ENCODE peak calls at places on chromosome 2, in ten cellular contexts. A is HL-60, W is right lobe of liver, R is fibroblast of lung, U is neural progenitor cell, Z is brain microvascular endothelial cell, I is dorsolateral prefrontal cortex, J is PC-3, B is mammary epithelial cell, S is breast epithelium. H is an unnamed sample.

GRCh38 chr2:84641016-84641415 is 124.7 kb downstream of the DNAH6 start:
- DNase-seq in R (no peak), A (no peak), W (no peak), B (no peak), S (no peak), U (no peak), J (no peak), I (no peak), Z (no peak), H (no peak)

GRCh38 chr2:128302744-128303067 is 16.0 kb downstream of the HS6ST1 start:
- DNase-seq in I (no peak), J (no peak), Z (no peak), U (no peak), W (peak; percentile 8), R (no peak), A (no peak), S (no peak), B (no peak), H (no peak)

GRCh38 chr2:95274291-95275150 is at the start of gene PROM2:
- DNase-seq in W (peak; percentile 10), B (peak; percentile 84), J (peak; percentile 90), R (no peak), I (no peak), Z (no peak), A (no peak), S (peak; percentile 89), U (no peak), H (peak; percentile 71)

GRCh38 chr2:100182494-100183355 is 40.3 kb upstream of the AFF3 start:
- DNase-seq in Z (no peak), U (peak; percentile 73), R (no peak), I (peak; percentile 51), A (no peak), S (no peak), J (no peak), W (no peak), B (no peak), H (no peak)

GRCh38 chr2:102013200-102014040 is 21.7 kb downstream of the IL1R2 start:
- DNase-seq in S (no peak), J (no peak), R (peak; percentile 24), A (no peak), I (no peak), W (no peak), Z (no peak), B (peak; percentile 56), U (no peak), H (no peak)

GRCh38 chr2:186757009-186757408 is 63.1 kb downstream of the FAM171B start:
- DNase-seq in A (no peak), R (no peak), Z (no peak), W (no peak), U (peak; percentile 87), I (no peak), B (no peak), J (no peak), S (no peak), H (no peak)

GRCh38 chr2:230864605-230865323 is at the start of gene ITM2C:
- DNase-seq in R (peak; percentile 53), J (peak; percentile 76), U (peak; percentile 80), A (peak; percentile 58), B (peak; percentile 53), Z (peak; percentile 33), S (no peak), I (no peak), W (peak; percentile 71), H (peak; percentile 78)

GRCh38 chr2:100548771-100549170 is 14.0 kb upstream of the PDCL3 start:
- DNase-seq in I (no peak), J (no peak), B (no peak), U (peak; percentile 15), W (no peak), R (no peak), Z (no peak), S (no peak), A (no peak), H (no peak)

GRCh38 chr2:111148925-111149324 is 28.2 kb downstream of the BCL2L11 start:
- DNase-seq in S (no peak), B (no peak), U (no peak), Z (no peak), J (no peak), A (no peak), R (no peak), I (no peak), W (no peak), H (no peak)

GRCh38 chr2:158378926-158379325 is 77.6 kb downstream of the CCDC148 start:
- DNase-seq in J (no peak), R (no peak), A (no peak), U (no peak), S (no peak), W (no peak), I (no peak), Z (no peak), B (no peak), H (no peak)

GRCh38 chr2:64422466-64422865 is 31.5 kb upstream of the LGALSL start:
- DNase-seq in S (no peak), R (peak; percentile 11), U (no peak), A (no peak), I (no peak), B (no peak), W (no peak), Z (no peak), J (no peak), H (no peak)

GRCh38 chr2:37324786-37325624 is at the start of gene PRKD3:
- DNase-seq in I (no peak), B (peak; percentile 60), Z (peak; percentile 36), R (peak; percentile 42), J (peak; percentile 69), W (peak; percentile 86), A (no peak), S (peak; percentile 64), U (no peak), H (peak; percentile 62)

GRCh38 chr2:187917535-187917934 is 363.3 kb upstream of the TFPI start:
- DNase-seq in W (no peak), R (peak; percentile 61), S (no peak), J (peak; percentile 12), I (no peak), A (no peak), U (peak; percentile 49), Z (peak; percentile 44), B (peak; percentile 29), H (no peak)

GRCh38 chr2:50746526-50746925 is 285.4 kb downstream of the NRXN1 start:
- DNase-seq in A (no peak), W (peak; percentile 28), Z (peak; percentile 49), J (peak; percentile 53), B (peak; percentile 12), I (no peak), S (no peak), R (peak; percentile 50), U (peak; percentile 40), H (peak; percentile 42)

GRCh38 chr2:27071277-27071989 is at the start of gene OST4:
- DNase-seq in W (peak; percentile 96), I (peak; percentile 95), B (peak; percentile 90), R (peak; percentile 92), S (peak; percentile 91), U (peak; percentile 98), A (peak; percentile 89), Z (peak; percentile 88), J (peak; percentile 94), H (peak; percentile 93)
- TF ChIP-seq CTCF in W (peak; percentile 34), I (peak; percentile 31), B (no peak), R (no peak), S (no peak), U (no peak), A (no peak), Z (no peak), J (no peak), H (no peak)

DNA sequence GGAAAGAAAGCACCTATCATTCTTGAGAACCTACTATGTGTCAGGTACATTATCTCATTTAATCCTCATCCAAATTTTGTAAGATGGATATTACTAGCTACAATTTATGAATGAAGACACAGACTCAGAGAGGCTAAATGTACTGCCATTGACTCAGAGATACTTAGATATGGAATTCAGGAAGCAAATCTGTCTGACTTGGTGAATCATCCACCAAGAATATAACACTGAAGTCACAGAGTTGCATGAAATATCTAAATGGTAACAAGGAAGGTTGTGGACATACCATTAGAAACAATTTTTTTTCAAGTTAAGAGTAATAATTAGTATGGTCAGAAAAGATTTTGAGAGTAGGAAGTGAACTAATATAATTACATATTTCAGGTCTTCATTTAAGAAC is 14.6 kb upstream of the C2orf66 start:
- DNase-seq in U (no peak), I (no peak), Z (peak; percentile 60), R (peak; percentile 92), J (peak; percentile 69), S (no peak), B (peak; percentile 67), A (no peak), W (no peak), H (peak; percentile 46)
- H3K27ac ChIP-seq in U (no peak overlapping the region), I (no peak overlapping the region), Z (peak overlapping the region; percentile 46), R (no peak overlapping the region), J (no peak overlapping the region), S (no peak overlapping the region), B (no peak overlapping the region), A (no peak overlapping the region), W (no peak overlapping the region), H (no peak overlapping the region)

GRCh38 chr2:174971868-174972781 is 33.1 kb downstream of the CHN1 start:
- DNase-seq in Z (peak; percentile 90), W (no peak), U (no peak), S (no peak), J (peak; percentile 88), R (peak; percentile 92), A (no peak), I (peak; percentile 29), B (peak; percentile 84), H (peak; percentile 77)
- TF ChIP-seq CTCF in Z (no peak), W (no peak), U (no peak), S (no peak), J (no peak), R (no peak), A (no peak), I (no peak), B (no peak), H (no peak)

GRCh38 chr2:177154809-177155208 is 57.8 kb upstream of the HNRNPA3 start:
- DNase-seq in U (no peak), R (no peak), J (no peak), Z (no peak), S (no peak), W (no peak), A (no peak), B (no peak), I (no peak), H (no peak)

GRCh38 chr2:177149155-177149503 is 63.5 kb upstream of the HNRNPA3 start:
- DNase-seq in Z (no peak), J (no peak), W (no peak), A (no peak), S (no peak), I (no peak), B (no peak), R (no peak), U (no peak), H (no peak)

GRCh38 chr2:177148477-177149154 is 64.0 kb upstream of the HNRNPA3 start:
- DNase-seq in B (peak; percentile 72), U (peak; percentile 90), R (peak; percentile 60), S (peak; percentile 53), W (peak; percentile 76), A (no peak), J (peak; percentile 88), Z (peak; percentile 76), I (peak; percentile 76), H (peak; percentile 77)

GRCh38 chr2:177155631-177156030 is 57.0 kb upstream of the HNRNPA3 start:
- DNase-seq in J (peak; percentile 43), U (no peak), S (no peak), Z (no peak), W (no peak), R (no peak), A (no peak), I (no peak), B (no peak), H (no peak)

DNA sequence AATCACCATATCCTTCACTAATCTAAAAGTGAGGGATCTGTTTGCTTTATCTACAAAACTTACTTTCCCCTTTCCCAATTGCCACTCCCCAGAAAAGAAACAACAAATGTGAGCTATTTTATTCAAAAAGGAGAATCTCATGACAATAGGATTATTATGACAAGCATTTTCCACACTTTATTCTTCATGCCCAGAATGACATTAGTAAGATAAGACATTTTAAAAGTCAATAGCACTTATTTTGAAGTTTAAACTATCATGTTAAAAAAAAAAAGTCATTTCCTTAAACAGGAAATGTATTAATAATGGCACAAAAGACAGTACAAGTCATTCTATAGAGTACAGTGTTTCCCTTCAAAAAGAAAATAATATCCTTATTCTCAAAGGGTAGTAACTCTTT is 58.8 kb upstream of the HNRNPA3 start:
- DNase-seq in U (no peak), R (no peak), W (no peak), I (no peak), Z (no peak), S (no peak), A (no peak), J (no peak), B (no peak), H (no peak)
- H3K27ac ChIP-seq in U (no peak overlapping the region), R (no peak overlapping the region), W (no peak overlapping the region), I (no peak overlapping the region), Z (no peak overlapping the region), S (no peak overlapping the region), A (no peak overlapping the region), J (no peak overlapping the region), B (no peak overlapping the region), H (no peak overlapping the region)

H was measured in RWPE1.